ENCODE peak calls at places on chromosomes 1 and 21, in eight cellular contexts. H is activated T-helper 17 cell treated with anti-CD3 and anti-CD28 coated beads, Interleukin-2, amount 50 U/mL, for 72 hours; I is T-helper 17 cell; E is activated CD4-positive, alpha-beta T cell treated with anti-CD3 and anti-CD28 coated beads for 36 hours; L is RWPE2; F is left lung; D is CD8-positive, alpha-beta T cell; K is activated naive CD8-positive, alpha-beta T cell treated with anti-CD3 and anti-CD28 coated beads, Interleukin-2, amount 50 U/mL, for 24 hours. S is an unnamed sample.

GRCh38 chr1:227736814-227737432 is 1.7 kb downstream of the SNAP47 start:
- ATAC-seq in I (no peak), L (no peak), E (no peak), D (no peak), K (no peak), H (no peak), F (no peak), S (no peak)

GRCh38 chr1:174988986-174989385 is 10.8 kb upstream of the CACYBP start:
- ATAC-seq in I (no peak), E (no peak), F (no peak), L (no peak), D (no peak), K (no peak), H (peak), S (no peak)

GRCh38 chr1:110242731-110243130 is 32.6 kb downstream of the KCNC4 start:
- ATAC-seq in F (no peak), H (no peak), L (no peak), K (no peak), I (no peak), E (no peak), D (no peak), S (no peak)

GRCh38 chr1:89794406-89794805 is 26.4 kb upstream of the LRRC8D start:
- ATAC-seq in L (no peak), E (no peak), D (no peak), I (no peak), H (no peak), K (no peak), F (peak), S (peak)

GRCh38 chr1:205318231-205318991 is 3.1 kb downstream of the NUAK2 start:
- ATAC-seq in K (no peak), E (no peak), D (no peak), F (peak), I (no peak), L (peak), H (no peak), S (no peak)

GRCh38 chr1:236895665-236896387 is 100.7 kb downstream of the MTR start:
- ATAC-seq in K (no peak), D (no peak), F (no peak), I (no peak), L (no peak), E (no peak), H (no peak), S (peak)

GRCh38 chr1:98344726-98345125 is 316.8 kb upstream of the SNX7 start:
- ATAC-seq in K (no peak), H (no peak), D (no peak), F (no peak), L (no peak), E (no peak), I (no peak), S (no peak)

GRCh38 chr1:79005945-79006344 is 585 bp downstream of the ADGRL4 start:
- ATAC-seq in E (no peak), F (no peak), H (no peak), D (no peak), I (no peak), K (no peak), L (no peak), S (no peak)

GRCh38 chr1:6614019-6614952 is 755 bp downstream of the PHF13 start:
- ATAC-seq in F (peak), I (no peak), K (peak), L (peak), D (peak), H (no peak), E (no peak), S (peak)

GRCh38 chr1:34792868-34793727 is at the start of gene GJA4:
- ATAC-seq in H (no peak), I (no peak), D (peak), L (no peak), K (no peak), E (no peak), F (peak), S (no peak)

GRCh38 chr21:46055863-46056281 is 42.0 kb upstream of the COL6A2 start:
- ATAC-seq in F (no peak), D (no peak), I (no peak), K (no peak), H (no peak), E (no peak), L (no peak), S (no peak)

GRCh38 chr1:11462224-11462923 is 16.6 kb upstream of the DISP3 start:
- ATAC-seq in D (no peak), E (no peak), I (no peak), F (no peak), K (no peak), L (no peak), H (no peak), S (no peak)

GRCh38 chr1:91684599-91685196 is 184.0 kb downstream of the CDC7 start:
- ATAC-seq in D (peak), H (peak), F (peak), E (peak), L (no peak), K (peak), I (peak), S (no peak)

GRCh38 chr1:240965581-240966091 is 353.7 kb upstream of the GREM2 start:
- ATAC-seq in L (no peak), H (no peak), F (peak), D (no peak), E (no peak), K (no peak), I (no peak), S (no peak)

GRCh38 chr1:78377356-78377928 is 113.3 kb upstream of the PTGFR start:
- ATAC-seq in F (peak), L (peak), E (no peak), K (no peak), I (no peak), D (no peak), H (no peak), S (no peak)

GRCh38 chr21:38839683-38840286 is 34.1 kb downstream of the ETS2 start:
- ATAC-seq in L (peak), I (no peak), F (peak), K (peak), H (peak), D (no peak), E (peak), S (peak)

GRCh38 chr21:34133392-34133791 is 60.0 kb downstream of the MRPS6 start:
- ATAC-seq in I (no peak), H (peak), E (peak), L (no peak), K (no peak), D (no peak), F (no peak), S (no peak)

GRCh38 chr1:1418464-1419362 is 2.4 kb downstream of the ANKRD65 start:
- ATAC-seq in F (no peak), L (no peak), K (no peak), D (no peak), E (no peak), H (no peak), I (no peak), S (no peak)